ENCODE peak calls at places on chromosomes 12 and 14, in five cellular contexts. Q is prostate gland; H is esophagus squamous epithelium; A is CD8-positive, alpha-beta memory T cell; V is foreskin fibroblast. T is an unnamed sample.

GRCh38 chr12:5870183-5870582 is 74.9 kb downstream of the ANO2 start:
- DNase-seq in Q (no peak), H (no peak), A (no peak), V (no peak), T (no peak)

GRCh38 chr12:4282103-4282891 is 8.7 kb downstream of the CCND2 start:
- DNase-seq in Q (no peak), H (no peak), A (no peak), V (no peak), T (no peak)

GRCh38 chr14:71405676-71406075 is 498.4 kb downstream of the PCNX1 start:
- DNase-seq in Q (no peak), H (no peak), A (no peak), V (no peak), T (no peak)

GRCh38 chr12:22626429-22626828 is 1.5 kb downstream of the ETNK1 start:
- DNase-seq in Q (peak; percentile 28), H (no peak), A (no peak), V (peak; percentile 61), T (no peak)

GRCh38 chr12:9810721-9811120 is 16.6 kb upstream of the KLRF1 start:
- DNase-seq in Q (no peak), H (no peak), A (no peak), V (peak; percentile 20), T (no peak)

GRCh38 chr14:68665116-68665515 is 127.8 kb downstream of the ZFP36L1 start:
- DNase-seq in Q (no peak), H (no peak), A (no peak), V (peak; percentile 80), T (no peak)

GRCh38 chr12:121796855-121797751 is 3.6 kb upstream of the RHOF start:
- DNase-seq in Q (peak; percentile 94), H (no peak), A (no peak), V (peak; percentile 97), T (no peak)

GRCh38 chr12:118356809-118357326 is 15.8 kb downstream of the TAOK3 start:
- DNase-seq in Q (no peak), H (no peak), A (no peak), V (peak; percentile 83), T (peak; percentile 49)

GRCh38 chr12:70543444-70543843 is 93.8 kb downstream of the PTPRB start:
- DNase-seq in Q (no peak), H (no peak), A (no peak), V (peak; percentile 94), T (peak; percentile 97)

GRCh38 chr14:66804141-66804540 is 296.2 kb downstream of the GPHN start:
- DNase-seq in Q (no peak), H (no peak), A (no peak), V (no peak), T (no peak)

GRCh38 chr14:91935621-91936020 is 11.9 kb downstream of the FBLN5 start:
- DNase-seq in Q (no peak), H (no peak), A (no peak), V (no peak), T (no peak)

GRCh38 chr12:1234073-1234472 is 243.1 kb downstream of the ERC1 start:
- DNase-seq in Q (no peak), H (no peak), A (no peak), V (peak; percentile 50), T (no peak)

GRCh38 chr12:104462325-104462724 is 5.6 kb downstream of the CHST11 start:
- DNase-seq in Q (no peak), H (no peak), A (no peak), V (no peak), T (no peak)

GRCh38 chr12:104460973-104461693 is 4.4 kb downstream of the CHST11 start:
- DNase-seq in Q (no peak), H (no peak), A (peak; percentile 22), V (no peak), T (no peak)

GRCh38 chr12:104458645-104459555 is 2.2 kb downstream of the CHST11 start:
- DNase-seq in Q (peak; percentile 14), H (no peak), A (no peak), V (peak; percentile 50), T (peak; percentile 6)

GRCh38 chr12:104459556-104459909 is 2.8 kb downstream of the CHST11 start:
- DNase-seq in Q (no peak), H (no peak), A (no peak), V (no peak), T (no peak)

GRCh38 chr12:104460041-104460757 is 3.5 kb downstream of the CHST11 start:
- DNase-seq in Q (no peak), H (no peak), A (no peak), V (no peak), T (no peak)
- H3K4me3 ChIP-seq in Q (no peak overlapping the region), H (peak overlapping the region; percentile 91), A (peak overlapping the region; percentile 94), V (no peak overlapping the region), T (no peak overlapping the region)

GRCh38 chr14:37198907-37199306 is 1.2 kb downstream of the MIPOL1 start:
- DNase-seq in Q (no peak), H (no peak), A (no peak), V (no peak), T (no peak)

GRCh38 chr14:37198273-37198598 is 499 bp downstream of the MIPOL1 start:
- DNase-seq in Q (no peak), H (no peak), A (no peak), V (no peak), T (no peak)

GRCh38 chr14:37195327-37195726 is 2.4 kb upstream of the MIPOL1 start:
- DNase-seq in Q (no peak), H (no peak), A (no peak), V (peak; percentile 62), T (peak; percentile 48)

GRCh38 chr14:37197421-37198272 is at the start of gene MIPOL1:
- DNase-seq in Q (peak; percentile 79), H (no peak), A (no peak), V (peak; percentile 97), T (peak; percentile 66)

GRCh38 chr14:37196604-37197420 is 925 bp upstream of the MIPOL1 start:
- DNase-seq in Q (no peak), H (no peak), A (no peak), V (no peak), T (no peak)
- H3K4me3 ChIP-seq in Q (peak overlapping the region; percentile 48), H (peak overlapping the region; percentile 66), A (no peak overlapping the region), V (peak overlapping the region; percentile 74), T (peak overlapping the region; percentile 77)

GRCh38 chr12:132267873-132268272 is 61.5 kb downstream of the GALNT9 start:
- DNase-seq in Q (no peak), H (no peak), A (no peak), V (no peak), T (no peak)
- H3K4me3 ChIP-seq in Q (no peak overlapping the region), H (no peak overlapping the region), A (no peak overlapping the region), V (no peak overlapping the region), T (no peak overlapping the region)

DNA sequence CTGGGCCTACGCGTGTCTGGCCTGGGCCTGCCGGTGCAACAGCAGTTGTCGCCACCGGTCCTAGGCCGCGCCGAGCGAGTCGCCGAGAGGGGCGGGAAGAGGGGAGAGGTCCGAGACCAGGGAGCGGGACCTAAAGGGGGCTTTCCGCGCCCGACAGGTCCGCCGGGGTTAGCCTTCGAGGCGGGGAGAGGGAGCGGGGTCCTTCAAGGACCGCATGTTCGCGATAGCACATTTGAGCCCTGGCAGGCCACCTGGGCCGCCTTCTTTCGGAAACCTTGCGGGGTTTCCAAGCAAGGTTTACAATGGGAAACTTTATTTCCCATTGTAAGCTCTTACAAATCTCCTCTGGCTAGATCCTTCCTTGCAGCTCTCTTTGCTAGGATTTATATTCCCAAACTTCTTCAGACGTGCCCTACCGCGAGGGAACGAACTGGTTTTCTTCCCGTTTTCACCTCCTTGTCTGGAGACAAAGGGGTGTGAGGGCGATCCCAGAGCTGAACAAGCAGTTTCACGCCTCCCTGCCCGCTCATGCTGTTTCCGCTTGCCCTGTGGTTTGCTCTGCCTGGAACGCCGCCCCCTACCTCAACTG is 6.8 kb downstream of the SIX6 start:
- DNase-seq in Q (no peak), H (no peak), A (no peak), V (no peak), T (no peak)
- H3K4me3 ChIP-seq in Q (no peak overlapping the region), H (peak overlapping the region; percentile 40), A (no peak overlapping the region), V (no peak overlapping the region), T (no peak overlapping the region)

GRCh38 chr12:56338643-56339422 is at the start of gene IL23A:
- DNase-seq in Q (no peak), H (no peak), A (peak; percentile 82), V (peak; percentile 18), T (no peak)
- H3K4me3 ChIP-seq in Q (no peak within 1 kb of the TSS), H (no peak within 1 kb of the TSS), A (peak within 1 kb of the TSS; percentile 63), V (no peak within 1 kb of the TSS), T (no peak within 1 kb of the TSS)

T was measured in skeletal muscle cell.